ENCODE peak calls at places on chromosome 22, in five cellular contexts. V is GM23338, Z is PC-3, X is HCT116, I is hepatocyte. B is an unnamed sample.

GRCh38 chr22:41862530-41863266 is 29.8 kb downstream of the SREBF2 start:
- DNase-seq in V (no peak), Z (no peak), X (no peak), I (no peak), B (no peak)

GRCh38 chr22:29311468-29312217 is 3.9 kb downstream of the RASL10A start:
- DNase-seq in V (no peak), Z (no peak), X (no peak), I (no peak), B (no peak)

GRCh38 chr22:25027552-25027951 is 75.0 kb downstream of the KIAA1671 start:
- DNase-seq in V (no peak), Z (no peak), X (no peak), I (peak), B (no peak)

GRCh38 chr22:42901790-42902508 is 44.9 kb upstream of the ARFGAP3 start:
- DNase-seq in V (peak), Z (no peak), X (no peak), I (no peak), B (no peak)

GRCh38 chr22:38177926-38178604 is 3.6 kb downstream of the PLA2G6 start:
- DNase-seq in V (peak), Z (peak), X (peak), I (peak), B (peak)

GRCh38 chr22:19066531-19067271 is 55.5 kb downstream of the DGCR2 start:
- DNase-seq in V (no peak), Z (peak), X (no peak), I (no peak), B (no peak)

GRCh38 chr22:45296628-45297297 is 12.0 kb downstream of the UPK3A start:
- DNase-seq in V (no peak), Z (no peak), X (no peak), I (no peak), B (no peak)

GRCh38 chr22:33194529-33194928 is 136.3 kb upstream of the SYN3 start:
- DNase-seq in V (peak), Z (no peak), X (no peak), I (no peak), B (no peak)

GRCh38 chr22:38172489-38173155 is 9.0 kb downstream of the PLA2G6 start:
- DNase-seq in V (no peak), Z (peak), X (no peak), I (no peak), B (no peak)

GRCh38 chr22:37309221-37310074 is 27.1 kb downstream of the CYTH4 start:
- DNase-seq in V (no peak), Z (no peak), X (no peak), I (no peak), B (no peak)

GRCh38 chr22:23180301-23180892 is at the start of gene BCR:
- DNase-seq in V (peak), Z (peak), X (peak), I (peak), B (peak)

GRCh38 chr22:45672564-45673481 is 1.2 kb downstream of the ATXN10 start:
- DNase-seq in V (no peak), Z (no peak), X (no peak), I (no peak), B (no peak)

GRCh38 chr22:35299217-35299716 is 427 bp upstream of the TOM1 start:
- DNase-seq in V (no peak), Z (no peak), X (no peak), I (peak), B (no peak)

GRCh38 chr22:26846645-26847044 is 189.3 kb downstream of the MIAT start:
- DNase-seq in V (no peak), Z (no peak), X (no peak), I (no peak), B (no peak)

GRCh38 chr22:35349704-35350538 is 31.0 kb upstream of the HMOX1 start:
- DNase-seq in V (no peak), Z (no peak), X (no peak), I (peak), B (peak)

GRCh38 chr22:33747576-33748180 is 172.6 kb downstream of the LARGE1 start:
- DNase-seq in V (no peak), Z (no peak), X (no peak), I (no peak), B (no peak)

GRCh38 chr22:30396871-30397655 is at the start of gene SEC14L2:
- DNase-seq in V (peak), Z (peak), X (peak), I (peak), B (peak)

GRCh38 chr22:33438273-33438672 is 380.1 kb upstream of the SYN3 start:
- DNase-seq in V (no peak), Z (peak), X (no peak), I (peak), B (no peak)

GRCh38 chr22:29359469-29359868 is 28.9 kb downstream of the AP1B1 start:
- DNase-seq in V (peak), Z (peak), X (peak), I (peak), B (peak)

GRCh38 chr22:25514436-25514835 is 50.0 kb upstream of the GRK3 start:
- DNase-seq in V (peak), Z (peak), X (no peak), I (no peak), B (no peak)

GRCh38 chr22:39375646-39376045 is 23.9 kb upstream of the TAB1 start:
- DNase-seq in V (no peak), Z (no peak), X (no peak), I (no peak), B (no peak)

GRCh38 chr22:30325065-30325720 is 1.5 kb downstream of the TBC1D10A start:
- DNase-seq in V (peak), Z (peak), X (no peak), I (peak), B (peak)

GRCh38 chr22:37599161-37599560 is 9.5 kb upstream of the GGA1 start:
- DNase-seq in V (no peak), Z (peak), X (no peak), I (no peak), B (no peak)

GRCh38 chr22:38569181-38569971 is 607 bp downstream of the DMC1 start:
- DNase-seq in V (peak), Z (no peak), X (no peak), I (no peak), B (no peak)

GRCh38 chr22:42432020-42432596 is at the start of gene NFAM1:
- DNase-seq in V (no peak), Z (no peak), X (no peak), I (no peak), B (peak)

GRCh38 chr22:36687516-36687915 is 16.0 kb downstream of the CACNG2 start:
- DNase-seq in V (no peak), Z (no peak), X (no peak), I (no peak), B (peak)

DNA sequence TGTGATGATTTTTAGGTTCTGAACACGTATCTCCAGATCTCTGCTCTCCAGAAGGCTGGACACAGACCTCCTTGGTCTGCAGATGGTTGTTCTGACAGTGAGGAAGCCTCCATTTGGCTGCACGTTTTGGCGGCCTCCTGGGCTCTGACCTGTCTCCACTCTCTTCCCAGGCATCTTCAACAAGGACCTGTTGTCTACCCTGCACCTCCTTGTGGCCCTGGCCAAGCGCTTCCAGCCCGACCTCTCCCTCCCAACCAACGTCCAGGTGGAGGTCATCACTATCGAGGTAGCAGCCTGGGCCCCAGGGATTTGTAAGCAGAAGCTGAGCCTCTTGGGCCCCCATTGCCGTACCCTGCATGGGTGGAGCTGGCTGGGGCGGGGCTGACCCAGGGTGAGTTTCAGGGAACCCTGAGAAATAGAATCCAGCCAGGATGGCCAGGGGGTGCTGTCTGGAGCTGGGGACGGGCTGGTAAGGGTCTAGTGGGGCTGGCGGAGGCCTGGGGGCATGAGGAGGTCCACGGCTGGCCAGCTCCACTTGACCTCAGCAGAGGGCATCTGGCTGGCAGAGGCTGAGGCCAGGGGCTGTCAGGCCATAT is 9.8 kb downstream of the PARVG start:
- DNase-seq in V (no peak), Z (no peak), X (no peak), I (no peak), B (no peak)
- TF ChIP-seq EZH2 in V (no peak), Z (no peak), X (no peak), I (no peak), B (no peak)

DNA sequence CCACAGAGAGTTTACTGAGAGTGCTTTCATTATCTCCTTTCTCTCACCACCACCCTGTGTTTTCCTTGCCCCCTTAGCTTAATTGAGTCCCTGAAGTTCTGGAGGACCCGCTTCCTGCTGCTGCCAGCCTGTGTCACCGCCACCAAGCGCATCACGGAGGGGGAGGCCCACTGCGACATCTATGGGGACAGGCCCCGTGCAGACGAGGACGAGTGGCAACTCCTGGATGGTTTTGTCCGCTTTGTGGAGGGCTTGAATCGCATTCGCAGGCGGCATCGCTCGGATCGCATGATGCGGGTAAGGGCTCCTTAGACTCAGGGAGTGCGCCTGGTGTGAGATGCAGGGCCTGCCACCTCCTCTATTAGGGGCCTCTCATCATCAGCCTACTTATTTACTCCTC is 91.1 kb downstream of the DEPDC5 start:
- DNase-seq in V (no peak), Z (no peak), X (no peak), I (no peak), B (no peak)
- TF ChIP-seq CTCF in V (no peak), Z (no peak), X (no peak), I (no peak), B (no peak)

GRCh38 chr22:20219667-20220628 is 48.2 kb downstream of the RTN4R start:
- DNase-seq in V (peak), Z (no peak), X (no peak), I (no peak), B (no peak)
- TF ChIP-seq EZH2phosphoT487 in V (no peak), Z (no peak), X (no peak), I (no peak), B (no peak)

GRCh38 chr22:17120281-17120680 is 879 bp downstream of the TMEM121B start:
- DNase-seq in V (peak), Z (no peak), X (no peak), I (peak), B (peak)

GRCh38 chr22:17118342-17118741 is 2.8 kb downstream of the TMEM121B start:
- DNase-seq in V (no peak), Z (no peak), X (no peak), I (no peak), B (no peak)

GRCh38 chr22:17120711-17121234 is 387 bp downstream of the TMEM121B start:
- DNase-seq in V (peak), Z (no peak), X (no peak), I (peak), B (peak)

GRCh38 chr22:17119481-17120202 is 1.5 kb downstream of the TMEM121B start:
- DNase-seq in V (peak), Z (peak), X (no peak), I (no peak), B (peak)

DNA sequence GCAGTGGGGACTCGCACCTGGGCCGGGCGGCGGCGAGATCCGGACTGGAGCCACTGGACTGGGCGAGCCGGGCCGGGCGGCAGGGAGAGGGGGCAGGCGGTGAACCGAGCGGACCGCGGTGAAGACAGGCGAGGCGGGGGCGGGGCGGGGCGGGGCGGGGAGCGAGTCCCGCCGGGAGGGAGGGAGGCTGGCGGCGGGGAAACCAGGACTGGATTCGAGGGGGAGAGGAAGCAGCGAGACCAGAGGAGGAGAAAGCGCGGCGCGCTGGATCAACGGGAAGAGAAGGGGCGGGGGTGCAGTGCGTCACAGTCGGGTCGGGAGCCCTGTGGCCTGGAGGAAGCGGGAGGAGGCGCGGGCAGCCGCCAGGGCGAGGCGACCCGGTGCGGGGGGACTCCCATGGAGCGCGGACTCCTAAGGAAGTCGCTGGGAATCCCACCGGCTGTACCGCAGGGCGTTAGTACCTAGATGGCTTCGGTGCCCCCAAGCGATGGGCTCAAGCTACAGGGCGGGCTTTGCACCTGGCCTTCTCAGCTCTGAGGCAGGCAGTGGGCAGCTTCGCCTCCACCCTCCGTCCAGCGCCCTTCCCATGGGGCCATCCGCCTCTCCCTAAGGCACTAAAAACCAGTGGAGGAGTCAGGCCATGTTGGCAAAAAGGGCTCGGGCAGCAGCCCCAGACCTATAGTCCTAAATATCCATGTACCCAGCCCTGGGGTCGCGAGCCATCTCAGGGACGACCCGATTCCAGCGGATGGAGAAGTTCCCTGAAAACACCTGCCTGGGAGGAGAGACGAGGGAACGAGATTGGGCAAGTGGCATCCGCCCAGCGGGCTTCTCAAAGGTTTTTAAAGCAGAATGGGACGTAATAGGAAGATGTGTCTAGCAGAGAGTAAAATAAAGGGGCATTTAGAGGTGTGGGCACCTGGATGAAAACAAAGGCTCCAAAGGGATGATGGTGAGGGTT is at the start of gene TMEM121B:
- DNase-seq in V (peak), Z (no peak), X (no peak), I (peak), B (peak)
- TF ChIP-seq EZH2 in V (no peak), Z (no peak), X (no peak), I (no peak), B (no peak)

DNA sequence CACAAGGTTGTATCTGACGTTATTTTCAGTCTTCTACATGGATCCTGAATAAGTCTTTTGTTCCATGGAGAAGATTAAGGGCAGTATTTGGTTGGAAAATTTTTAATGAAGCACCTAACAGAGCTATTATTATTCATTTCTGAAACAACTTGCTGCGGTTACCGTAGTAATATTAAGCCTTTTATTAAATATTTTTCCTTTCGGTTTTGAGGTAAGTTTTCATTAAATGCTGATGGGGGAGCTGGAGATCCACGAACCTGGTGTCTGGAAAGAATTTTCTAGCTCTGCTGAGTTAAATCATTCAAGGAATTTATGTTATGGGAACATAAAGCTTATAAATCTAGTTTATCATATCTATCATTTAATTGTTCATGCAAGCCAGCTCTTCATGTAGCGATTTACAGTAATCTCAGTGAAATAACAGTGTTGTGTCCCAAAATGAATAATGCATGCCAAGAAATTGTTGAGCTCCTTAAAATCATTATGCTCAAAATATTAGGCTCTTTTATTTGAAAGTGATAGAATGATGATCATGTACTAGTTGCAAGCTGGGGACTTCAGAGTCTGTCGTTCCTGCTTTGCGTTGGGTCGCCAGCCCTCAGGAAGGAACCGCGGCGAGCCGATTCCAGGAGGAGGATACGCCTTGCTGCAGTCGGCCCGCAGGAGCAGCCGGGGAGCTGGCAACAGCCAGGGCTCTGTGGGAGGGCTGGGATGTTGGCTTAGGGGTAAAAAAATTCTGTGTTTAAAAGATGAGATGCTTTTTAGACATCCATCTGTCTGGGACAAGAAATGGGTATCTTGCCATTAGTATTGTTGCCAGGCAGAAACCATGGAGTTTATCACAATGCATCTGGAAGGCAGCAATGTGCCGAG is 83.1 kb downstream of the TBC1D22A start:
- DNase-seq in V (no peak), Z (peak), X (no peak), I (no peak), B (no peak)
- TF ChIP-seq CTCF in V (peak), Z (peak), X (no peak), I (peak), B (peak)

GRCh38 chr22:40597541-40598453 is 38.7 kb downstream of the MRTFA start:
- DNase-seq in V (no peak), Z (peak), X (no peak), I (no peak), B (no peak)
- TF ChIP-seq EZH2phosphoT487 in V (no peak), Z (no peak), X (no peak), I (no peak), B (no peak)

DNA sequence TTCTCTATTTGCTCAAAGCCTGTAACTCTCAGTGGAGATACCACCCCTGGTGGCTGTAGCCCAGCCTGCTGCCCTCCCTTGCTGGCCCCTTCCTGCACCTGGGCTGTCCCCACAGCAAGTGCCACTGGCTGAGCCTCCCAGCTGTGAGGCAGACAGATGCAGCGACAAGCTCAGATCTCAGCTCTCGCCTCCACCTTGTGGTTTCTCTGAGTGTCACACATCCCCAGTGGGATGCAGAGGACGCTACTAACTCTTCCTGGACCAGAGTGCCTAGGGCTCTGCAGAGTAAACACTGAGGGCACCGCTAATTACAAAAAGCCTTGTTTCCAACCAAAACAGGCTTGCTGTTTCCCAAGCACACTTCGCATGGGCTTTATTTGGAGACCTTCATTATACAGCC is 8.9 kb downstream of the YPEL1 start:
- DNase-seq in V (peak), Z (peak), X (peak), I (peak), B (peak)
- TF ChIP-seq EZH2 in V (no peak), Z (no peak), X (no peak), I (no peak), B (no peak)

DNA sequence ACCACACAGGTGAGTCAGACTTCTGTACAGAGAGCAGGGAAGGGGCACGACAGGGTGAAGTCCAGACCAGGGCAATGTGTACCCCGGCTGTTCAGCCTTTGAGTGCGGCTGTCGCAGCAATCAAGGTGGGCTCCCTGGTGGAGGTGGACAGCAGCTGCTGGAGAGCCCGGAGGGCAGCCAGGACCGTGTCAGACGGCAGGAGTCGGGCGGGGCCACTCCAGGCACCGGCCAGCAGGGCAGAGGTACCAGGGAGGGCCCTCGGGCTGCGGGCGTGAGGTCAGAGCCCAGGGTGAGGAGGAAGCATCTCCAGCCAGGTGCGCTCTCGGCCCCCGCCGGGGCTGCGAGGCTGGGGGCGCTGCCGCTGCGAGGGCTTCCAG is 802 bp upstream of the PIM3 start:
- DNase-seq in V (peak), Z (peak), X (no peak), I (no peak), B (no peak)
- TF ChIP-seq CTCF in V (no peak), Z (no peak), X (no peak), I (no peak), B (peak)

B was measured in neural progenitor cell.